ENCODE peak calls at places on chromosomes 13 and 19, in four cellular contexts. W is transverse colon, V is psoas muscle, F is endothelial cell. P is an unnamed sample.

GRCh38 chr19:45492627-45493470 is 4.0 kb downstream of the RTN2 start:
- DNase-seq in W (peak), V (peak), F (peak), P (no peak)

GRCh38 chr13:50713849-50714248 is 129.6 kb downstream of the DLEU7 start:
- DNase-seq in W (peak), V (no peak), F (no peak), P (peak)

GRCh38 chr13:99756281-99756680 is 215.3 kb downstream of the ZIC5 start:
- DNase-seq in W (no peak), V (no peak), F (no peak), P (no peak)

GRCh38 chr19:45560686-45561085 is 23.9 kb downstream of the OPA3 start:
- DNase-seq in W (no peak), V (no peak), F (peak), P (no peak)

GRCh38 chr13:29589234-29589633 is 6.3 kb downstream of the SLC7A1 start:
- DNase-seq in W (no peak), V (no peak), F (no peak), P (no peak)

GRCh38 chr13:79861731-79862130 is 380.8 kb downstream of the NDFIP2 start:
- DNase-seq in W (peak), V (no peak), F (no peak), P (no peak)

GRCh38 chr19:12792048-12792852 is 964 bp downstream of the JUNB start:
- DNase-seq in W (peak), V (peak), F (peak), P (peak)

GRCh38 chr13:110562696-110563462 is 1.4 kb upstream of the RAB20 start:
- DNase-seq in W (no peak), V (no peak), F (no peak), P (no peak)

GRCh38 chr19:44698492-44699201 is at the start of gene CEACAM16:
- DNase-seq in W (peak), V (no peak), F (no peak), P (no peak)

GRCh38 chr19:51156710-51157109 is 14.6 kb downstream of the SIGLEC7 start:
- DNase-seq in W (no peak), V (no peak), F (no peak), P (no peak)

GRCh38 chr19:1082165-1082927 is 12.8 kb downstream of the POLR2E start:
- DNase-seq in W (peak), V (no peak), F (peak), P (peak)

GRCh38 chr19:49421039-49421877 is 2.0 kb downstream of the PTH2 start:
- DNase-seq in W (peak), V (peak), F (peak), P (peak)

GRCh38 chr13:44368599-44369368 is 4.8 kb upstream of the SERP2 start:
- DNase-seq in W (peak), V (no peak), F (no peak), P (no peak)

GRCh38 chr13:39144941-39145533 is 106.8 kb downstream of the NHLRC3 start:
- DNase-seq in W (peak), V (peak), F (peak), P (peak)

GRCh38 chr19:30136591-30136990 is 194.6 kb downstream of the URI1 start:
- DNase-seq in W (no peak), V (no peak), F (no peak), P (no peak)

GRCh38 chr13:25722893-25723292 is 328.9 kb downstream of the SHISA2 start:
- DNase-seq in W (no peak), V (no peak), F (no peak), P (no peak)
- TF ChIP-seq CTCF in W (no peak), V (no peak), F (no peak), P (no peak)

DNA sequence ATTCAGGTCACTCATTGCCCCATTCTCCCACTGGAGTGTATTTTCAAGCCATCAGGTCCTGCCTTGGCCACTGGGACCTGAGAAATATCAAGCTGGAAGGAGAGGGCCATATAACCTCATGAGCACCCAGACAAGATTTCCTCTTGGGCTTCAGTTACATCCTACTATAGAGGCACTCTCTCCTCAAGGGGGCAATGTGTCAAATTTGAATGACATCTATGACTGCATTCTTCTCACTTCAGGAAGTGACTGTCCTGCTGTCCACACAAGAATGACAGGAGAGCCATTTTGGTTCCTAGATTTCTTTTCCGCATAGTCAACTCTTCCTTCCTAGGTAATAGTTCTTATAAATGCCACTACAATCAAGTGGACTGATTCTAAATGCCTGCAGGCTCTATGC is 416.2 kb downstream of the DIAPH3 start:
- DNase-seq in W (no peak), V (no peak), F (no peak), P (no peak)
- TF ChIP-seq CTCF in W (no peak), V (no peak), F (no peak), P (no peak)

GRCh38 chr13:98598043-98598442 is 21.1 kb upstream of the STK24 start:
- DNase-seq in W (no peak), V (no peak), F (no peak), P (no peak)
- TF ChIP-seq CTCF in W (no peak), V (no peak), F (no peak), P (no peak)

GRCh38 chr13:35211949-35212348 is 264.5 kb downstream of the MAB21L1 start:
- DNase-seq in W (no peak), V (no peak), F (no peak), P (no peak)

GRCh38 chr13:35208587-35208986 is 266.5 kb downstream of the NBEA start:
- DNase-seq in W (no peak), V (no peak), F (no peak), P (no peak)

GRCh38 chr13:35213911-35214310 is 262.6 kb downstream of the MAB21L1 start:
- DNase-seq in W (no peak), V (no peak), F (no peak), P (no peak)

GRCh38 chr13:35210234-35210633 is 266.3 kb downstream of the MAB21L1 start:
- DNase-seq in W (no peak), V (no peak), F (no peak), P (no peak)
- TF ChIP-seq CTCF in W (no peak), V (no peak), F (no peak), P (no peak)

GRCh38 chr13:72221276-72221962 is 354.4 kb upstream of the DACH1 start:
- DNase-seq in W (peak), V (peak), F (peak), P (peak)
- TF ChIP-seq CTCF in W (peak), V (peak), F (peak), P (no peak)

DNA sequence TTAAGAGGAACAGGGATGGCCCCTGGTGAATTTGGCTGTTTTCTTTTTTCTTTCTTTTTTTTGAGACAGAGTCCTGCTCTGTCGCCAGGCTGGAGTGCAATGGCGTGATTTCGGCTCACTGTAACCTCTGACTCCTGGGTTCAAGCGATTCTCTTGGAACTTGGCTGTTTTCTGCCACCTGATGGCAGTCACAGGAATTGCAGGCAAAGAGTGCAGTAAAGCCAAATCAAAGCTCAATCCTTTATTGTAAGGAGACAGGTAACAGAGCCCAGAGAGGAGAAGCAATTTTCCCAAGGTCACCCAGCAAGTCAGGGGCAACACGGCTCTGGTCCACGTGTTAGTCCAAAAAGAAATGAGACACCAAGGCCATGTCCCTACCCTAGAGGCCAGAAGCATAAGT is 6.2 kb downstream of the TINCR start:
- DNase-seq in W (no peak), V (no peak), F (no peak), P (no peak)
- TF ChIP-seq CTCF in W (peak), V (peak), F (peak), P (peak)

DNA sequence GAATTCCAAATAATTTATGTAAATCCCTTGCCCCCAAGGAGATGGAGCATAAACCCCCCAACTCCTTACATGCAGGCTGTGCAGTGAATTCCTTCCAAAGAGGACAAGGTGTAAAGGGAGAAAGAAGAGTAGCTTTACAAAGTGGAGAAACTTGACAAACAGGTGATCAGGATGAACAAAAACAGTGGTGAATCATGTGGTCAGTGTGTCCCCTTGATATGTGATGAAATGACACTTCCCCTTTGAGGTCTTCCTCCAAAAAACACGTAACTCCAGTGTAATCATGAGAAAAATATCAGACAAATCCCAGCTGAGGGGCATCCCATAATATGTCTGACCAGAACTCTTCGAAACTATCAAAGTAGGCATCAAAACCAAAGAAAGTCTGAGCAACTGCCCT is 29.5 kb upstream of the AKT2 start:
- DNase-seq in W (no peak), V (no peak), F (no peak), P (no peak)
- TF ChIP-seq CTCF in W (no peak), V (no peak), F (no peak), P (no peak)

DNA sequence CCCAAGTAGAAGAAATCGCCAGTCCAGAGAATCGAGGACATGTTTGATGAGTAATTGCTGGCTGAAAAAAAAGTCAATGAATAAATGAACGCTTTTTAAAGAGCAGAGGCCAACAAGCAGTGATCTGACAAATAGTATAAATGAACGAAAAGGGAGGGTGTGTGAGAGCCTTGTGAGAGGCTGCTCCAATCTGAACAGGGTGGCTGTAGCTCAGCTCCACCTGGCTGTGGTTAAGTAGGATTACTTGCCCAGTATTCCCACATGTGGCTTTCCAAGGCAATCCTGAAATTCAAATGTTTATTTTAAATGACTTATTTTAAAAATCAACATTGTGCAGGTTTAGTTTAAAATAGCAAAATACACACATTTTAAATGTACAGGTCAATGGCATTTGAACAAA is 117.0 kb downstream of the TSHZ3 start:
- DNase-seq in W (no peak), V (no peak), F (no peak), P (no peak)
- TF ChIP-seq CTCF in W (no peak), V (no peak), F (no peak), P (no peak)

P was measured in activated CD8-positive, alpha-beta T cell treated with anti-CD3 and anti-CD28 coated beads for 36 hours.